ENCODE peak calls at places on chromosomes 7 and 10, in five cellular contexts. L, C, T, P and S are unnamed samples.

GRCh38 chr10:131946321-131946751 is 35.4 kb downstream of the BNIP3 start:
- DNase-seq in C (no peak), L (peak; percentile 94), P (peak; percentile 39), T (peak; percentile 95), S (no peak)

GRCh38 chr7:104983620-104984539 is 30.1 kb upstream of the KMT2E start:
- DNase-seq in L (peak; percentile 77), C (peak; percentile 93), P (peak; percentile 93), T (peak; percentile 86), S (peak; percentile 86)

GRCh38 chr10:122141821-122142651 is 129.1 kb upstream of the BTBD16 start:
- DNase-seq in P (no peak), C (no peak), T (peak; percentile 76), L (peak; percentile 71), S (peak; percentile 44)

GRCh38 chr7:34939175-34939574 is 98.1 kb downstream of the DPY19L1 start:
- DNase-seq in C (no peak), L (peak; percentile 68), P (peak; percentile 60), T (peak; percentile 76), S (no peak)

GRCh38 chr7:142560166-142560565 is 189.1 kb upstream of the PRSS1 start:
- DNase-seq in P (no peak), L (no peak), T (peak; percentile 38), C (no peak), S (no peak)

GRCh38 chr10:18437486-18437885 is 213.9 kb downstream of the NSUN6 start:
- DNase-seq in T (peak; percentile 39), L (peak; percentile 16), C (no peak), P (no peak), S (no peak)

GRCh38 chr10:114519306-114519669 is 115.0 kb upstream of the AFAP1L2 start:
- DNase-seq in P (no peak), L (peak; percentile 32), T (peak; percentile 42), C (no peak), S (peak; percentile 93)

GRCh38 chr7:152313879-152314604 is 121.8 kb downstream of the KMT2C start:
- DNase-seq in P (peak; percentile 43), T (peak; percentile 94), L (peak; percentile 92), C (peak; percentile 84), S (peak; percentile 81)

GRCh38 chr7:142629588-142630260 is 119.5 kb upstream of the PRSS1 start:
- DNase-seq in P (no peak), C (no peak), T (peak; percentile 79), L (peak; percentile 74), S (no peak)

GRCh38 chr10:44951827-44952226 is 7.8 kb upstream of the RASSF4 start:
- DNase-seq in P (no peak), L (no peak), T (no peak), C (no peak), S (no peak)

GRCh38 chr10:120365872-120366271 is 91.2 kb upstream of the PLPP4 start:
- DNase-seq in C (no peak), L (peak; percentile 62), T (peak; percentile 74), P (no peak), S (peak; percentile 77)

GRCh38 chr7:7203813-7204575 is 21.6 kb downstream of the C1GALT1 start:
- DNase-seq in P (no peak), L (no peak), T (no peak), C (no peak), S (peak; percentile 35)

GRCh38 chr10:17109475-17110207 is 20.0 kb downstream of the CUBN start:
- DNase-seq in C (no peak), P (peak; percentile 25), T (peak; percentile 84), L (peak; percentile 76), S (peak; percentile 66)

GRCh38 chr7:34331102-34331501 is 326.9 kb upstream of the NPSR1 start:
- DNase-seq in P (no peak), C (no peak), T (no peak), L (no peak), S (no peak)

GRCh38 chr10:28593811-28594210 is 60.9 kb downstream of the WAC start:
- DNase-seq in L (no peak), C (no peak), T (no peak), P (no peak), S (peak; percentile 15)

GRCh38 chr7:150941983-150942590 is 36.0 kb downstream of the KCNH2 start:
- DNase-seq in T (no peak), L (no peak), C (no peak), P (no peak), S (peak; percentile 58)

GRCh38 chr10:78575400-78575799 is 493.4 kb upstream of the ZMIZ1 start:
- DNase-seq in P (no peak), T (peak; percentile 72), C (no peak), L (peak; percentile 65), S (no peak)

GRCh38 chr7:28296571-28297483 is 115.5 kb upstream of the CREB5 start:
- DNase-seq in T (peak; percentile 29), P (peak; percentile 18), C (peak; percentile 71), L (no peak), S (peak; percentile 18)

GRCh38 chr7:143416565-143417149 is 8.0 kb upstream of the EPHA1 start:
- DNase-seq in P (peak; percentile 78), T (peak; percentile 23), L (no peak), C (peak; percentile 78), S (no peak)

GRCh38 chr10:77763453-77764430 is 126.1 kb upstream of the KCNMA1 start:
- DNase-seq in C (no peak), P (no peak), L (no peak), T (no peak), S (no peak)

GRCh38 chr10:43817368-43817767 is 168.7 kb upstream of the ZNF32 start:
- DNase-seq in P (no peak), T (peak; percentile 79), C (no peak), L (peak; percentile 73), S (no peak)

GRCh38 chr7:8197994-8198698 is 63.8 kb downstream of the ICA1 start:
- DNase-seq in L (no peak), T (no peak), P (no peak), C (no peak), S (no peak)

GRCh38 chr10:21368728-21369425 is 156.6 kb downstream of the SKIDA1 start:
- DNase-seq in T (peak; percentile 40), P (no peak), C (no peak), L (peak; percentile 21), S (peak; percentile 76)

GRCh38 chr7:85719981-85720963 is 533.4 kb upstream of the SEMA3D start:
- DNase-seq in C (no peak), L (peak; percentile 45), P (no peak), T (peak; percentile 61), S (peak; percentile 77)

GRCh38 chr7:127927339-127927679 is 103.9 kb downstream of the LRRC4 start:
- DNase-seq in L (peak; percentile 60), P (no peak), T (peak; percentile 68), C (no peak), S (no peak)

GRCh38 chr10:81280497-81281479 is 594.2 kb upstream of the NRG3 start:
- DNase-seq in L (no peak), T (no peak), C (no peak), P (no peak), S (no peak)

GRCh38 chr7:145263886-145264285 is 428.0 kb upstream of the TPK1 start:
- DNase-seq in T (no peak), P (no peak), L (no peak), C (no peak), S (no peak)
- H3K4me3 ChIP-seq in T (no peak overlapping the region), P (no peak overlapping the region), L (no peak overlapping the region), C (no peak overlapping the region), S (no peak overlapping the region)

GRCh38 chr7:18552311-18552916 is 56.9 kb downstream of the HDAC9 start:
- DNase-seq in T (no peak), L (no peak), C (no peak), P (no peak), S (no peak)
- H3K4me2 ChIP-seq in T (no peak overlapping the region), L (peak overlapping the region; percentile 37), C (no peak overlapping the region), P (peak overlapping the region; percentile 49), S (no peak overlapping the region)

GRCh38 chr7:27179503-27180430 is 5.3 kb downstream of the HOXA11 start:
- DNase-seq in C (peak; percentile 84), T (peak; percentile 23), L (no peak), P (peak; percentile 95), S (peak; percentile 35)
- H3K27ac ChIP-seq in C (no peak overlapping the region), T (no peak overlapping the region), L (no peak overlapping the region), P (peak overlapping the region; percentile 87), S (no peak overlapping the region)

GRCh38 chr10:26696786-26697162 is 727 bp upstream of the PDSS1 start:
- DNase-seq in C (no peak), T (no peak), P (peak; percentile 5), L (no peak), S (peak; percentile 69)
- H3K4me3 ChIP-seq in C (peak overlapping the region; percentile 93), T (peak overlapping the region; percentile 78), P (peak overlapping the region; percentile 88), L (peak overlapping the region; percentile 97), S (peak overlapping the region; percentile 71)

GRCh38 chr10:11515596-11516418 is 95.6 kb downstream of the USP6NL start:
- DNase-seq in C (peak; percentile 89), P (peak; percentile 28), T (peak; percentile 45), L (peak; percentile 21), S (peak; percentile 56)
- H3K4me2 ChIP-seq in C (peak overlapping the region; percentile 62), P (no peak overlapping the region), T (no peak overlapping the region), L (no peak overlapping the region), S (no peak overlapping the region)